ENCODE peak calls at places on chromosomes 13 and 19, in six cellular contexts. W is hippocampal formation; B is CD8-positive, alpha-beta memory T cell; E is thoracic aorta; K is stimulated activated CD4-positive, alpha-beta T cell treated with anti-CD3 and anti-CD28 coated beads, TNF-alpha, amount 100 ng/mL, for 48 hours; F is Right ventricle myocardium superior. J is an unnamed sample.

GRCh38 chr19:42140125-42140754 is 8.0 kb upstream of the POU2F2 start:
- DNase-seq in W (no peak), B (no peak), E (no peak), K (no peak), F (peak; percentile 74), J (peak; percentile 25)

GRCh38 chr19:51568456-51568855 is 2.6 kb upstream of the ZNF175 start:
- DNase-seq in W (no peak), B (no peak), E (no peak), K (no peak), F (no peak), J (no peak)

GRCh38 chr13:98405690-98406344 is 171.1 kb downstream of the STK24 start:
- DNase-seq in W (no peak), B (no peak), E (no peak), K (no peak), F (no peak), J (no peak)

GRCh38 chr13:44243198-44243852 is 130.3 kb upstream of the SERP2 start:
- DNase-seq in W (peak; percentile 52), B (no peak), E (no peak), K (no peak), F (peak; percentile 49), J (peak; percentile 84)

GRCh38 chr19:2969104-2969504 is 8.3 kb upstream of the TLE6 start:
- DNase-seq in W (no peak), B (no peak), E (no peak), K (no peak), F (peak; percentile 73), J (peak; percentile 94)

GRCh38 chr13:51953347-51953746 is 57.9 kb downstream of the ATP7B start:
- DNase-seq in W (no peak), B (no peak), E (no peak), K (no peak), F (no peak), J (no peak)

GRCh38 chr13:107104631-107105030 is 536.7 kb upstream of the ARGLU1 start:
- DNase-seq in W (no peak), B (no peak), E (no peak), K (no peak), F (no peak), J (no peak)

GRCh38 chr19:2949939-2950285 is 5.1 kb upstream of the ZNF77 start:
- DNase-seq in W (no peak), B (peak; percentile 9), E (no peak), K (no peak), F (peak; percentile 53), J (peak; percentile 59)

GRCh38 chr13:83151308-83151660 is 731.0 kb downstream of the SLITRK1 start:
- DNase-seq in W (no peak), B (no peak), E (no peak), K (no peak), F (no peak), J (no peak)

GRCh38 chr13:97977982-97978381 is 24.5 kb downstream of the IPO5 start:
- DNase-seq in W (no peak), B (no peak), E (no peak), K (no peak), F (no peak), J (no peak)

GRCh38 chr13:32195713-32196112 is 119.5 kb downstream of the ZAR1L start:
- DNase-seq in W (no peak), B (no peak), E (no peak), K (no peak), F (no peak), J (no peak)

GRCh38 chr19:980133-980998 is 3.8 kb upstream of the WDR18 start:
- DNase-seq in W (no peak), B (no peak), E (no peak), K (no peak), F (no peak), J (no peak)

GRCh38 chr19:33456076-33456844 is 65.3 kb downstream of the PEPD start:
- DNase-seq in W (no peak), B (no peak), E (no peak), K (no peak), F (peak; percentile 13), J (no peak)

GRCh38 chr13:105035092-105035491 is 1500.4 kb downstream of the EFNB2 start:
- DNase-seq in W (no peak), B (no peak), E (no peak), K (no peak), F (no peak), J (no peak)

GRCh38 chr19:39917561-39918182 is 16.8 kb downstream of the FCGBP start:
- DNase-seq in W (no peak), B (no peak), E (no peak), K (no peak), F (no peak), J (no peak)

GRCh38 chr13:24706886-24707585 is 26.8 kb downstream of the ATP12A start:
- DNase-seq in W (no peak), B (no peak), E (no peak), K (no peak), F (no peak), J (no peak)

GRCh38 chr19:1665565-1666047 is 13.2 kb upstream of the TCF3 start:
- DNase-seq in W (no peak), B (no peak), E (no peak), K (no peak), F (no peak), J (peak; percentile 80)

GRCh38 chr19:7349961-7350711 is 1.4 kb downstream of the ARHGEF18 start:
- DNase-seq in W (no peak), B (peak; percentile 42), E (no peak), K (no peak), F (no peak), J (peak; percentile 79)

GRCh38 chr19:1825909-1826556 is 14.0 kb upstream of the ATP8B3 start:
- DNase-seq in W (peak; percentile 47), B (peak; percentile 72), E (no peak), K (peak; percentile 72), F (peak; percentile 86), J (peak; percentile 73)

GRCh38 chr19:7236153-7236552 is 58.1 kb downstream of the INSR start:
- DNase-seq in W (no peak), B (no peak), E (no peak), K (no peak), F (no peak), J (no peak)